ENCODE peak calls at places on chromosomes 7 and 10, in eight cellular contexts. One of them, this sample, is unnamed. For H3K9me3, the result is how much of the 10 kb centered on the place peaks cover.

GRCh38 chr7:154584352-154585252 is 418.3 kb downstream of the PAXIP1 start:
- DNase-seq in AG04450: no peak
- DNase-seq in H9: no peak
- DNase-seq in CD4-positive, alpha-beta T cell: no peak
- DNase-seq in endodermal cell: no peak
- DNase-seq in cardiac muscle cell: no peak
- DNase-seq in transverse colon: no peak
- DNase-seq in ovary: no peak
- DNase-seq in this sample: no peak

GRCh38 chr10:98225000-98225399 is 43.0 kb downstream of the LOXL4 start:
- DNase-seq in AG04450: no peak
- DNase-seq in H9: no peak
- DNase-seq in CD4-positive, alpha-beta T cell: no peak
- DNase-seq in endodermal cell: no peak
- DNase-seq in cardiac muscle cell: peak
- DNase-seq in transverse colon: no peak
- DNase-seq in ovary: no peak
- DNase-seq in this sample: no peak

GRCh38 chr7:5375925-5376324 is 47.7 kb downstream of the TNRC18 start:
- DNase-seq in AG04450: no peak
- DNase-seq in H9: no peak
- DNase-seq in CD4-positive, alpha-beta T cell: peak
- DNase-seq in endodermal cell: no peak
- DNase-seq in cardiac muscle cell: no peak
- DNase-seq in transverse colon: no peak
- DNase-seq in ovary: no peak
- DNase-seq in this sample: no peak

GRCh38 chr7:105637755-105638154 is 56.5 kb upstream of the EFCAB10 start:
- DNase-seq in AG04450: no peak
- DNase-seq in H9: no peak
- DNase-seq in CD4-positive, alpha-beta T cell: no peak
- DNase-seq in endodermal cell: peak
- DNase-seq in cardiac muscle cell: no peak
- DNase-seq in transverse colon: no peak
- DNase-seq in ovary: no peak
- DNase-seq in this sample: no peak

GRCh38 chr7:99843808-99844207 is 16.0 kb downstream of the CYP3A43 start:
- DNase-seq in AG04450: no peak
- DNase-seq in H9: no peak
- DNase-seq in CD4-positive, alpha-beta T cell: no peak
- DNase-seq in endodermal cell: no peak
- DNase-seq in cardiac muscle cell: peak
- DNase-seq in transverse colon: no peak
- DNase-seq in ovary: no peak
- DNase-seq in this sample: no peak

GRCh38 chr10:70820976-70821750 is 5.4 kb downstream of the SGPL1 start:
- DNase-seq in AG04450: no peak
- DNase-seq in H9: no peak
- DNase-seq in CD4-positive, alpha-beta T cell: no peak
- DNase-seq in endodermal cell: no peak
- DNase-seq in cardiac muscle cell: no peak
- DNase-seq in transverse colon: no peak
- DNase-seq in ovary: no peak
- DNase-seq in this sample: no peak

GRCh38 chr10:31340343-31340742 is 21.3 kb downstream of the ZEB1 start:
- DNase-seq in AG04450: no peak
- DNase-seq in H9: no peak
- DNase-seq in CD4-positive, alpha-beta T cell: no peak
- DNase-seq in endodermal cell: no peak
- DNase-seq in cardiac muscle cell: peak
- DNase-seq in transverse colon: no peak
- DNase-seq in ovary: no peak
- DNase-seq in this sample: no peak

GRCh38 chr10:70652761-70653657 is 19.3 kb upstream of the ADAMTS14 start:
- DNase-seq in AG04450: peak
- DNase-seq in H9: peak
- DNase-seq in CD4-positive, alpha-beta T cell: no peak
- DNase-seq in endodermal cell: no peak
- DNase-seq in cardiac muscle cell: peak
- DNase-seq in transverse colon: no peak
- DNase-seq in ovary: no peak
- DNase-seq in this sample: no peak

GRCh38 chr7:136528329-136528728 is 340.1 kb upstream of the CHRM2 start:
- DNase-seq in AG04450: peak
- DNase-seq in H9: no peak
- DNase-seq in CD4-positive, alpha-beta T cell: no peak
- DNase-seq in endodermal cell: no peak
- DNase-seq in cardiac muscle cell: peak
- DNase-seq in transverse colon: no peak
- DNase-seq in ovary: no peak
- DNase-seq in this sample: no peak

GRCh38 chr7:148042935-148043334 is 547.6 kb upstream of the C7orf33 start:
- DNase-seq in AG04450: no peak
- DNase-seq in H9: no peak
- DNase-seq in CD4-positive, alpha-beta T cell: no peak
- DNase-seq in endodermal cell: no peak
- DNase-seq in cardiac muscle cell: no peak
- DNase-seq in transverse colon: no peak
- DNase-seq in ovary: no peak
- DNase-seq in this sample: no peak

GRCh38 chr10:32256613-32257437 is 90.1 kb downstream of the EPC1 start:
- DNase-seq in AG04450: no peak
- DNase-seq in H9: peak
- DNase-seq in CD4-positive, alpha-beta T cell: peak
- DNase-seq in endodermal cell: peak
- DNase-seq in cardiac muscle cell: peak
- DNase-seq in transverse colon: peak
- DNase-seq in ovary: peak
- DNase-seq in this sample: peak

GRCh38 chr10:69871074-69871473 is 69.4 kb downstream of the COL13A1 start:
- DNase-seq in AG04450: no peak
- DNase-seq in H9: peak
- DNase-seq in CD4-positive, alpha-beta T cell: no peak
- DNase-seq in endodermal cell: peak
- DNase-seq in cardiac muscle cell: no peak
- DNase-seq in transverse colon: no peak
- DNase-seq in ovary: no peak
- DNase-seq in this sample: no peak

GRCh38 chr7:30920021-30920583 is 8.4 kb downstream of the AQP1 start:
- DNase-seq in AG04450: no peak
- DNase-seq in H9: no peak
- DNase-seq in CD4-positive, alpha-beta T cell: no peak
- DNase-seq in endodermal cell: peak
- DNase-seq in cardiac muscle cell: no peak
- DNase-seq in transverse colon: peak
- DNase-seq in ovary: no peak
- DNase-seq in this sample: peak

GRCh38 chr7:70779321-70779720 is 352.6 kb upstream of the GALNT17 start:
- DNase-seq in AG04450: no peak
- DNase-seq in H9: no peak
- DNase-seq in CD4-positive, alpha-beta T cell: no peak
- DNase-seq in endodermal cell: no peak
- DNase-seq in cardiac muscle cell: no peak
- DNase-seq in transverse colon: no peak
- DNase-seq in ovary: no peak
- DNase-seq in this sample: no peak

GRCh38 chr10:71684356-71685173 is 35.0 kb downstream of the C10orf105 start:
- DNase-seq in AG04450: no peak
- DNase-seq in H9: no peak
- DNase-seq in CD4-positive, alpha-beta T cell: no peak
- DNase-seq in endodermal cell: peak
- DNase-seq in cardiac muscle cell: no peak
- DNase-seq in transverse colon: peak
- DNase-seq in ovary: no peak
- DNase-seq in this sample: no peak

GRCh38 chr7:54788664-54789063 is 29.7 kb upstream of the SEC61G start:
- DNase-seq in AG04450: peak
- DNase-seq in H9: peak
- DNase-seq in CD4-positive, alpha-beta T cell: no peak
- DNase-seq in endodermal cell: peak
- DNase-seq in cardiac muscle cell: peak
- DNase-seq in transverse colon: peak
- DNase-seq in ovary: peak
- DNase-seq in this sample: no peak

GRCh38 chr7:11951909-11952308 is 119.9 kb upstream of the THSD7A start:
- DNase-seq in AG04450: no peak
- DNase-seq in H9: no peak
- DNase-seq in CD4-positive, alpha-beta T cell: no peak
- DNase-seq in endodermal cell: no peak
- DNase-seq in cardiac muscle cell: no peak
- DNase-seq in transverse colon: no peak
- DNase-seq in ovary: no peak
- DNase-seq in this sample: no peak

GRCh38 chr7:27198871-27199801 is 755 bp downstream of the HOXA13 start:
- DNase-seq in AG04450: no peak
- DNase-seq in H9: peak
- DNase-seq in CD4-positive, alpha-beta T cell: no peak
- DNase-seq in endodermal cell: peak
- DNase-seq in cardiac muscle cell: peak
- DNase-seq in transverse colon: no peak
- DNase-seq in ovary: no peak
- DNase-seq in this sample: peak

GRCh38 chr7:41046221-41046761 is 656.6 kb downstream of the INHBA start:
- DNase-seq in AG04450: no peak
- DNase-seq in H9: no peak
- DNase-seq in CD4-positive, alpha-beta T cell: no peak
- DNase-seq in endodermal cell: no peak
- DNase-seq in cardiac muscle cell: peak
- DNase-seq in transverse colon: no peak
- DNase-seq in ovary: no peak
- DNase-seq in this sample: no peak

GRCh38 chr10:78578929-78579328 is 489.8 kb upstream of the ZMIZ1 start:
- DNase-seq in AG04450: no peak
- DNase-seq in H9: no peak
- DNase-seq in CD4-positive, alpha-beta T cell: no peak
- DNase-seq in endodermal cell: no peak
- DNase-seq in cardiac muscle cell: no peak
- DNase-seq in transverse colon: no peak
- DNase-seq in ovary: no peak
- DNase-seq in this sample: peak
- H3K27ac ChIP-seq in AG04450: no peak
- H3K27ac ChIP-seq in H9: no peak
- H3K27ac ChIP-seq in CD4-positive, alpha-beta T cell: no peak
- H3K27ac ChIP-seq in endodermal cell: no peak
- H3K27ac ChIP-seq in cardiac muscle cell: no peak
- H3K27ac ChIP-seq in transverse colon: no peak
- H3K27ac ChIP-seq in ovary: no peak
- H3K27ac ChIP-seq in this sample: no peak

DNA sequence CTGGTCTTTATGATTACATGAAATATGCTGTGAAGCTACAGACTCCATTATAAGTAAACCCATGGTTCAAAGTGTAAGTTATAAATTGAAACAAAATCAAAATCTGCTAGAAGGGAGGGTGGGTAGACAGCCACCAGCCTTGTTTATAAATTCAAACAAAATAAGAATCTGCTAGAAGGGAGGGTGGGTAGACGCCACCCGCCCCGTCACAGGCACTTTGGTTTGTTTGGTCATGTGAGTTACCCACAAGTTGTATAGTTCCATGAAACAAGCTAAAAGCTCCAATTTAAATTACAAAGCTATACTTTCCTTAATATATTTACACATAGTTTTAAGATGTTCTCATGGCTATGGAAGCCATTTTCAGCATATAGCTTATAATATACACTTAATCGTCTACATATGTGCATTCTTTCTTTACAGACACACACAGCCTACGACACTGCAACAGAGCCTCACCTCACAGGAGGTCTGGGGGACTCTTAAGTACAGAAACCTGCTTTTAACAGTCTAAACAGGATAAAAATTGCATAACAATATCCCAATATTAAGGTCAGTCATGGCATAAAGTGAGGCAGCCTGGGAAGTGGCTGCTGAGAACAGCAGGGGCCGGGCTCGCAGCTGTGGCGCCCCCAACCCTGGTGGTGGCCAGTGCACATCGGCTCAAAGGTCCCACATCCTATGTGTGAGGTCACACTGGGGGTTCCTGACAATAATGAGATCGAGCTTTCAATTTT is 28.0 kb upstream of the NCAPG2 start:
- DNase-seq in AG04450: no peak
- DNase-seq in H9: no peak
- DNase-seq in CD4-positive, alpha-beta T cell: no peak
- DNase-seq in endodermal cell: no peak
- DNase-seq in cardiac muscle cell: no peak
- DNase-seq in transverse colon: no peak
- DNase-seq in ovary: no peak
- DNase-seq in this sample: no peak
- TF ChIP-seq CTCF in AG04450: no peak
- TF ChIP-seq CTCF in H9: peak
- TF ChIP-seq CTCF in CD4-positive, alpha-beta T cell: no peak
- TF ChIP-seq CTCF in endodermal cell: peak
- TF ChIP-seq CTCF in cardiac muscle cell: no peak
- TF ChIP-seq CTCF in transverse colon: no peak
- TF ChIP-seq CTCF in ovary: no peak
- TF ChIP-seq CTCF in this sample: no peak

GRCh38 chr7:158064631-158065030 is 523.0 kb downstream of the PTPRN2 start:
- DNase-seq in AG04450: no peak
- DNase-seq in H9: no peak
- DNase-seq in CD4-positive, alpha-beta T cell: no peak
- DNase-seq in endodermal cell: no peak
- DNase-seq in cardiac muscle cell: no peak
- DNase-seq in transverse colon: no peak
- DNase-seq in ovary: no peak
- DNase-seq in this sample: no peak
- H3K9me3 ChIP-seq in AG04450: half or more
- H3K9me3 ChIP-seq in H9: under half
- H3K9me3 ChIP-seq in CD4-positive, alpha-beta T cell: under half
- H3K9me3 ChIP-seq in endodermal cell: half or more
- H3K9me3 ChIP-seq in cardiac muscle cell: under half
- H3K9me3 ChIP-seq in transverse colon: under half
- H3K9me3 ChIP-seq in ovary: under half
- H3K9me3 ChIP-seq in this sample: under half

DNA sequence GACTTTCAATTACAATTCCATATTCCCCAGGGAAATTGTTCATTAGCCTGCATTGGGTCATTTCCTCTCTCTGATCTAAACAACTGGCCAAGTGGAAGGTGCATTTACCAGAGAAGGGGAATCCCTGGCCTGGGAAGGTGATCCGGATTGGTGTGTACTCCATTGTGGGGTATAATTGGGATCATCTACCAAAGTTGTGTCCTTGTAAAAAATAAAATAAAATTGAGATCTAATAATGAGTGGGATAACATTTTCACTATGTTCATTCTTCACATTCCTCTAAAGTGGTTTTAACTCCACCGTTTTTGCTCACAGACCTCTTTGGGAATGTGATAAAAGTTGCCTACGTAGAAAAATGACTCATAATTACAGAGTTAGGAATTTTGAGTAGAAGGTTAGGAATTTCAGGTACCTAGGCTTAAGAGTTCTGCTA is 22.8 kb downstream of the ARL5B start:
- DNase-seq in AG04450: no peak
- DNase-seq in H9: no peak
- DNase-seq in CD4-positive, alpha-beta T cell: no peak
- DNase-seq in endodermal cell: no peak
- DNase-seq in cardiac muscle cell: peak
- DNase-seq in transverse colon: no peak
- DNase-seq in ovary: no peak
- DNase-seq in this sample: no peak
- H3K27ac ChIP-seq in AG04450: peak
- H3K27ac ChIP-seq in H9: no peak
- H3K27ac ChIP-seq in CD4-positive, alpha-beta T cell: no peak
- H3K27ac ChIP-seq in endodermal cell: no peak
- H3K27ac ChIP-seq in cardiac muscle cell: peak
- H3K27ac ChIP-seq in transverse colon: no peak
- H3K27ac ChIP-seq in ovary: no peak
- H3K27ac ChIP-seq in this sample: no peak

GRCh38 chr7:142908921-142909870 is 23.7 kb upstream of the TRPV6 start:
- DNase-seq in AG04450: no peak
- DNase-seq in H9: peak
- DNase-seq in CD4-positive, alpha-beta T cell: no peak
- DNase-seq in endodermal cell: peak
- DNase-seq in cardiac muscle cell: peak
- DNase-seq in transverse colon: no peak
- DNase-seq in ovary: no peak
- DNase-seq in this sample: no peak
- TF ChIP-seq CTCF in AG04450: no peak
- TF ChIP-seq CTCF in H9: peak
- TF ChIP-seq CTCF in CD4-positive, alpha-beta T cell: no peak
- TF ChIP-seq CTCF in endodermal cell: peak
- TF ChIP-seq CTCF in cardiac muscle cell: peak
- TF ChIP-seq CTCF in transverse colon: no peak
- TF ChIP-seq CTCF in ovary: no peak
- TF ChIP-seq CTCF in this sample: peak